ENCODE peak calls at places on chromosomes 6 and 20, in seven cellular contexts. C is NT2/D1, P is cardiac muscle cell, O is fibroblast of lung, L is mesenchymal stem cell, V is GM23248, B is psoas muscle. U is an unnamed sample. For H3K9me3 and H3K27me3, the result is how much of the 10 kb centered on the place peaks cover.

GRCh38 chr20:436476-436875 is 25.9 kb downstream of the TBC1D20 start:
- DNase-seq in C (no peak), P (no peak), O (no peak), L (no peak), V (no peak), B (no peak), U (no peak)

GRCh38 chr6:136992113-136992512 is 52.7 kb downstream of the IL20RA start:
- DNase-seq in C (no peak), P (no peak), O (no peak), L (no peak), V (no peak), B (no peak), U (no peak)

GRCh38 chr6:63759605-63760004 is 124.0 kb downstream of the PHF3 start:
- DNase-seq in C (no peak), P (no peak), O (no peak), L (no peak), V (peak), B (no peak), U (no peak)

GRCh38 chr6:75128881-75129570 is 76.8 kb downstream of the COL12A1 start:
- DNase-seq in C (no peak), P (no peak), O (peak), L (no peak), V (peak), B (no peak), U (no peak)

GRCh38 chr6:154962751-154963150 is 32.4 kb upstream of the TIAM2 start:
- DNase-seq in C (no peak), P (no peak), O (peak), L (peak), V (peak), B (no peak), U (peak)

GRCh38 chr20:62156592-62157386 is 13.2 kb downstream of the SS18L1 start:
- DNase-seq in C (peak), P (peak), O (peak), L (peak), V (peak), B (peak), U (peak)

GRCh38 chr20:54497931-54498718 is 22.7 kb downstream of the DOK5 start:
- DNase-seq in C (no peak), P (no peak), O (no peak), L (no peak), V (peak), B (no peak), U (no peak)

GRCh38 chr20:49938173-49939163 is 2.3 kb downstream of the RNF114 start:
- DNase-seq in C (no peak), P (peak), O (peak), L (peak), V (peak), B (peak), U (no peak)

GRCh38 chr20:58021481-58021880 is 207.0 kb downstream of the ANKRD60 start:
- DNase-seq in C (no peak), P (no peak), O (peak), L (no peak), V (peak), B (peak), U (peak)

GRCh38 chr20:25139061-25139705 is 56.3 kb upstream of the ENTPD6 start:
- DNase-seq in C (no peak), P (peak), O (no peak), L (no peak), V (no peak), B (no peak), U (no peak)

GRCh38 chr6:22891930-22892329 is 322.6 kb downstream of the HDGFL1 start:
- DNase-seq in C (no peak), P (no peak), O (no peak), L (no peak), V (no peak), B (no peak), U (no peak)
- H3K9me3 ChIP-seq in C (under half), P (under half), O (under half), L (under half), V (under half), B (under half), U (under half)

GRCh38 chr20:53245581-53245980 is 273.4 kb downstream of the TSHZ2 start:
- DNase-seq in C (no peak), P (no peak), O (no peak), L (no peak), V (no peak), B (no peak), U (no peak)
- H3K27me3 ChIP-seq in C (under half), P (under half), O (under half), L (under half), V (under half), B (under half), U (under half)

DNA sequence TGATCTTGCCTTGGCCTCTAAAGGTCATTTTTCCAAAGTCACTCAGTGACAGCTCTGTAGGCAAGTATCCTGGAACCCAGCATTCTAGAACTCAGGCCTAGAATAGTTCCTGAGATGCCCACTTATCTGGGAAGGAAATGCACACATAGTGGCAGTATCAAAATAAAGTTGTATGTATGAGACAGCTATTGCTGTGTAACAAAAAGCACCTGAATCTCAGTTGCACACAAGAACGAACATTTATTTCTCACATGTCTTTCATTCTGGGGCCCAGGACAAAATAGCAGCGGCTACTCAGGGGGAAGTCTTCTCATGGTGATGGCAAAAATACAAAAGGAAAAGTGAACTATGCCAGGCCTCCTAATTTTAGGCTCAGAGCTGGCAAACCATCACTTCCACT is 133.8 kb upstream of the RIN2 start:
- DNase-seq in C (no peak), P (no peak), O (no peak), L (no peak), V (no peak), B (no peak), U (no peak)
- H3K4me3 ChIP-seq in C (no peak), P (no peak), O (no peak), L (no peak), V (no peak), B (no peak), U (no peak)

DNA sequence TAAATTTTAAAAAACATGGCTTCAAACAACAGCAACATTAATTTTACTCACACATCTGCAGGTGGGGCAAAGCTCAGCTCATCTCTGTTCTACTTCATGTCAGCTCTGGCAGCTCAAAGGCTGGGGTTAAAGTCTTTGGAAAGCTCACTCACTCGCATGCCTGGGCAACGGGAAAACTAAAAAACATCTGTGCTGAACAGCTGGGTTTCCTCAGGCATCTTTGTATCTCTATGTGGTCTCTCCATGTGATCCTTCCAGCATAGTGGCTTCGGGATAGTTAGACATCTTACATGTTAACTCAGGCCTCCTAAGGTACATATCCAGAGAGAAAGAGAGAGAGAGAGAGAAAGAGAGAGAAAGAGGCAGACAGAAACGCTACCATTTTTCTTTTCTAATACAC is 499.6 kb downstream of the RFPL4B start:
- DNase-seq in C (no peak), P (no peak), O (no peak), L (peak), V (no peak), B (no peak), U (no peak)
- H3K9me3 ChIP-seq in C (under half), P (under half), O (under half), L (under half), V (under half), B (under half), U (under half)

GRCh38 chr20:3166913-3167342 is 6.4 kb downstream of the LZTS3 start:
- DNase-seq in C (no peak), P (no peak), O (no peak), L (no peak), V (no peak), B (no peak), U (no peak)

GRCh38 chr20:3168079-3168828 is 5.1 kb downstream of the LZTS3 start:
- DNase-seq in C (no peak), P (peak), O (no peak), L (no peak), V (no peak), B (no peak), U (no peak)

GRCh38 chr20:3168829-3169590 is 4.3 kb downstream of the LZTS3 start:
- DNase-seq in C (no peak), P (no peak), O (no peak), L (no peak), V (no peak), B (no peak), U (no peak)

GRCh38 chr20:3166338-3166912 is 6.8 kb upstream of the FASTKD5 start:
- DNase-seq in C (no peak), P (no peak), O (no peak), L (no peak), V (no peak), B (no peak), U (no peak)

GRCh38 chr20:3167738-3168078 is 5.6 kb downstream of the LZTS3 start:
- DNase-seq in C (no peak), P (no peak), O (no peak), L (no peak), V (no peak), B (no peak), U (no peak)
- H3K27me3 ChIP-seq in C (under half), P (under half), O (under half), L (under half), V (under half), B (under half), U (under half)

GRCh38 chr20:31476313-31476623 is 1.2 kb downstream of the REM1 start:
- DNase-seq in C (no peak), P (no peak), O (no peak), L (no peak), V (no peak), B (no peak), U (no peak)

GRCh38 chr20:31474097-31474436 is 860 bp downstream of the DEFB124 start:
- DNase-seq in C (no peak), P (no peak), O (no peak), L (no peak), V (no peak), B (no peak), U (no peak)

GRCh38 chr20:31475032-31475431 is at the start of the genes DEFB124 and REM1:
- DNase-seq in C (no peak), P (no peak), O (no peak), L (no peak), V (no peak), B (peak), U (no peak)

GRCh38 chr20:31476648-31477220 is 1.6 kb downstream of the REM1 start:
- DNase-seq in C (no peak), P (no peak), O (no peak), L (no peak), V (no peak), B (no peak), U (peak)

GRCh38 chr20:31475472-31476312 is 604 bp downstream of the REM1 start:
- DNase-seq in C (no peak), P (no peak), O (no peak), L (no peak), V (no peak), B (no peak), U (no peak)
- H3K4me3 ChIP-seq in C (peak), P (no peak), O (peak), L (peak), V (no peak), B (peak), U (no peak)

DNA sequence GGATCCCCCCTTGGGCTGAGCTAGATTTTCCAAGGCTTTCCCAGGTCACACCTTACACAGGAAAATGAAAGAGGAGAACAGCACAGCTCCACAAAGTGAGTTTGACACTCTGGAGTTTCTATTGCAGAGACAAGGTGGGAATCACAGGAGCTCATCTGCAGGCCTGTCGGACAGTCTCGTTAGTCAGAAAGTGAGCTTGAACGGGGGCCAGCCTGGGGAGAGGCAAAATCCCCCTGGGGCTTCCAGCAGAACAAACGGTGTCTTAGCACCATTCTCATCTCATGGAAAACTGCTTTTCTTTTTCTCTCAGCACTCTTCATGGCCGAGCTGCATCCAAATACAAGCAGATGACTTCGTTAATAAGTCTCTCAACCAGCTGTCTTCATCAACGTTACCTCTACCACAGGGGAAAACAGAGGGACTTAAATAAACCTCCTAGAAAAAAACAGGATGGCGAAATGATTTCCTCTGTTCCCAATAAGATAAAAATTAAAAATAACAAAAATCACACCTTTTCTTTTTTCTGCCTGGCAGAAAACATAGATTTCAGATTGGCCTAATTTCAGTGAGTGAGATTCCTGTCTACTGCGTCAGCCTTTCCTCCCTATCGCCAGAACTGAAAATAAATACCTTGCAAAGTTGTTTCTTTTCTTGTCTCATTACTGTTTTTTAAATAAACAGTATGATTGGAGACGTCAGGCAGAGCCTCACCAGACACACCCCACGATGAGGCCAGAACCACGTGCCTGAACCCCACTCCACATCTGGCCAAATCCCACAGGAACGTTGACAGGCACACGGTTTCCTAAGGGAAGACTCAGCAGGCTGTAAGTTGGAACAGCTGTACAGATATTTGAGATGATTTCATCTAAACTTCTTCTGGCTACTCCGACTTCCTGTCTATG is 219.0 kb downstream of the TTLL2 start:
- DNase-seq in C (no peak), P (no peak), O (peak), L (peak), V (peak), B (no peak), U (peak)
- H3K9me3 ChIP-seq in C (under half), P (under half), O (under half), L (under half), V (under half), B (under half), U (under half)

DNA sequence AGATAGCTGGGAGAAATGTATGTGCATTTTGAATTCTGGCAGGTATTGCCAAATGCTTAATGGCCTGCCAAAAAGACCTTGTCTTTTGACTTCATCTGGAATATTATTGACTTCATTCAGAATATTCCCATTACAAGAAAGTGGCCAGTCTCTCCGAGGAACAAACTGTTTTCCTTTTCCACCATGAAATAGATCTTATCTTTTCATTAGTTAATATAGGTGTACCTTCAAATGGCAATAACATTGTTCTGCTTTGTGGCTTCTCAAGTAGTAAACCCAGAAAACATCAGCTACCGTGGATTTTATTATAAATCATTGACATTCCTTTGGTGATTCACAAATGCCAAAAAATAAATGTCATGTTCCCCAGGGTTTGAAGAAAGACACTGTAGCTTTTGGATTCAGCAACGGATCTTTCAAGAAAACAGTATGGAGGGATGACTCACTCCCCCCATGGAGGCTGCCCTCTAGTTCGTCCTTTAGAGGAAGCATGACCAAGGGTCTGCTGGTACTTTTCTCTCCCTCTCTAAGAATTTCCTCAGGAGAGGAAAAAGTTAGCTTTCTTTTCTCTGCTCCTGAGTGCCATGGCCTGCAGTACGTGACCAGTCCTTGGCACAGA is 1.1 kb upstream of the RNF182 start:
- DNase-seq in C (no peak), P (no peak), O (peak), L (peak), V (peak), B (no peak), U (peak)
- H3K27me3 ChIP-seq in C (under half), P (under half), O (under half), L (under half), V (under half), B (under half), U (half or more)

GRCh38 chr6:104940238-104940880 is 16.5 kb upstream of the LIN28B start:
- DNase-seq in C (no peak), P (peak), O (no peak), L (peak), V (no peak), B (no peak), U (no peak)
- H3K4me3 ChIP-seq in C (peak), P (peak), O (peak), L (peak), V (peak), B (peak), U (no peak)

U was measured in MG63.